ENCODE peak calls at places on chromosome 11, in ten cellular contexts. D, Q, Z, U, T, A, G, X, V and B are unnamed samples.

GRCh38 chr11:68666854-68667253 is 17.5 kb upstream of the GAL start:
- DNase-seq in D (no peak), Q (no peak), Z (no peak), U (no peak), T (peak; percentile 36), A (no peak), G (peak; percentile 96), X (peak; percentile 16), V (no peak), B (no peak)

GRCh38 chr11:86940122-86940777 is 14.9 kb downstream of the FZD4 start:
- DNase-seq in D (no peak), Q (no peak), Z (peak; percentile 76), U (peak; percentile 70), T (peak; percentile 78), A (peak; percentile 83), G (no peak), X (no peak), V (peak; percentile 73), B (peak; percentile 66)

GRCh38 chr11:69950120-69950519 is 128.0 kb upstream of the ANO1 start:
- DNase-seq in D (no peak), Q (no peak), Z (no peak), U (no peak), T (no peak), A (peak; percentile 31), G (no peak), X (no peak), V (no peak), B (no peak)

GRCh38 chr11:16347928-16348685 is 8.2 kb downstream of the SOX6 start:
- DNase-seq in D (no peak), Q (no peak), Z (no peak), U (no peak), T (no peak), A (peak; percentile 42), G (no peak), X (no peak), V (peak; percentile 7), B (no peak)

GRCh38 chr11:269146-269890 is 8.9 kb upstream of the NLRP6 start:
- DNase-seq in D (no peak), Q (peak; percentile 82), Z (no peak), U (no peak), T (no peak), A (no peak), G (no peak), X (no peak), V (no peak), B (peak; percentile 64)

GRCh38 chr11:66082936-66083698 is 13.0 kb downstream of the PACS1 start:
- DNase-seq in D (no peak), Q (no peak), Z (no peak), U (no peak), T (no peak), A (no peak), G (no peak), X (no peak), V (peak; percentile 59), B (peak; percentile 62)

GRCh38 chr11:71402878-71403277 is 45.3 kb downstream of the DHCR7 start:
- DNase-seq in D (no peak), Q (no peak), Z (no peak), U (no peak), T (no peak), A (no peak), G (no peak), X (no peak), V (no peak), B (no peak)

GRCh38 chr11:69010964-69011623 is 2.0 kb downstream of the MRGPRF start:
- DNase-seq in D (no peak), Q (peak; percentile 37), Z (no peak), U (peak; percentile 67), T (peak; percentile 88), A (peak; percentile 77), G (no peak), X (peak; percentile 81), V (peak; percentile 61), B (peak; percentile 89)

GRCh38 chr11:20125927-20126326 is 34.3 kb downstream of the DBX1 start:
- DNase-seq in D (no peak), Q (no peak), Z (no peak), U (no peak), T (no peak), A (peak; percentile 79), G (no peak), X (no peak), V (no peak), B (peak; percentile 22)

GRCh38 chr11:126945319-126945718 is 55.3 kb downstream of the KIRREL3 start:
- DNase-seq in D (no peak), Q (no peak), Z (no peak), U (no peak), T (no peak), A (no peak), G (no peak), X (no peak), V (no peak), B (no peak)
- H3K4me3 ChIP-seq in D (no peak overlapping the region), Q (no peak overlapping the region), Z (no peak overlapping the region), U (no peak overlapping the region), T (no peak overlapping the region), A (no peak overlapping the region), G (no peak overlapping the region), X (no peak overlapping the region), V (no peak overlapping the region), B (no peak overlapping the region)

DNA sequence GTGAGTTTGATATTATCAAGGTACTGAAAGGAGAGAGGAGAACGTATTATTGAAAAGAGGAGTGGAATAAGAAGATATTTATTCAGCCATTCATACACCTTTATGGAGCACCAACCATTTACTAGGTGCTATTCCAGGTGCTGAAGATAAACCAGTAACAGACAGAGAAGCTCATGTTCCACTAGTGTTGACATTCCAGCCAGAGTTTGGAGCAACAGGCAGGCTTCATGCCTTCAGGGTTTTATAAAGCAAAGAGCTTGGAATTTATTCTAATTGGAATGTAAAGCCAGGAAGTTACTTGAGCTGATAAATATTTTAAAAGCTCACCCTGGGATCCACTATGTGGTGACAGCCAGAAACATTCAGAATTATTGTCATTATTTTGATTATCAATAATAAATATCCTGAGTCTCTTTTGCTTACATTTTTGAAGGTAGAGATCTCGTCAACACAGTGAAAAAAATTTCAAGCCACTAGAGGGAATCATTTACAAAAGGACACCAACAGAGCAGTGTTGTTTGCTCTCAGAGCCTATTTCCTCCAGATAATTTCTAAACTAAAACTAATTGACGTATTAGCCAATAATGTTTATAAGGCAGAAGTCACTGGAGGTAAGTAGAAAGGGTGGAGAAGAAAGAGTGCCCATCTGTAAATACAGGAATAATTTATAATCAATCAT is 172.0 kb downstream of the KCNA4 start:
- DNase-seq in D (no peak), Q (no peak), Z (no peak), U (no peak), T (no peak), A (no peak), G (no peak), X (no peak), V (no peak), B (no peak)
- TF ChIP-seq CTCF in D (no peak), Q (no peak), Z (no peak), U (peak; percentile 36), T (no peak), A (no peak), G (no peak), X (no peak), V (no peak), B (no peak)

GRCh38 chr11:122210378-122210995 is 94.5 kb upstream of the BLID start:
- DNase-seq in D (no peak), Q (no peak), Z (no peak), U (no peak), T (no peak), A (peak; percentile 53), G (no peak), X (no peak), V (no peak), B (no peak)

GRCh38 chr11:122207921-122208764 is 92.1 kb upstream of the BLID start:
- DNase-seq in D (no peak), Q (no peak), Z (no peak), U (no peak), T (no peak), A (peak; percentile 87), G (no peak), X (no peak), V (no peak), B (peak; percentile 72)

GRCh38 chr11:122205036-122205435 is 89.0 kb upstream of the BLID start:
- DNase-seq in D (no peak), Q (no peak), Z (no peak), U (no peak), T (no peak), A (no peak), G (no peak), X (no peak), V (no peak), B (peak; percentile 51)

GRCh38 chr11:122209619-122210377 is 93.8 kb upstream of the BLID start:
- DNase-seq in D (no peak), Q (no peak), Z (peak; percentile 78), U (peak; percentile 82), T (peak; percentile 90), A (peak; percentile 88), G (no peak), X (no peak), V (peak; percentile 46), B (peak; percentile 88)

GRCh38 chr11:122207505-122207904 is 91.5 kb upstream of the BLID start:
- DNase-seq in D (no peak), Q (no peak), Z (peak; percentile 91), U (peak; percentile 27), T (peak; percentile 69), A (peak; percentile 81), G (no peak), X (no peak), V (no peak), B (peak; percentile 61)
- H3K4me3 ChIP-seq in D (no peak overlapping the region), Q (no peak overlapping the region), Z (peak overlapping the region; percentile 44), U (no peak overlapping the region), T (no peak overlapping the region), A (peak overlapping the region; percentile 13), G (no peak overlapping the region), X (no peak overlapping the region), V (no peak overlapping the region), B (no peak overlapping the region)

GRCh38 chr11:125210112-125210511 is 45.6 kb downstream of the PKNOX2 start:
- DNase-seq in D (no peak), Q (no peak), Z (no peak), U (no peak), T (no peak), A (no peak), G (no peak), X (peak; percentile 33), V (no peak), B (no peak)

GRCh38 chr11:125207866-125208425 is 43.4 kb downstream of the PKNOX2 start:
- DNase-seq in D (no peak), Q (no peak), Z (no peak), U (no peak), T (no peak), A (peak; percentile 60), G (no peak), X (no peak), V (no peak), B (no peak)

GRCh38 chr11:125215205-125215565 is 50.6 kb downstream of the PKNOX2 start:
- DNase-seq in D (no peak), Q (no peak), Z (no peak), U (no peak), T (no peak), A (no peak), G (no peak), X (no peak), V (no peak), B (no peak)

GRCh38 chr11:125214466-125215204 is 50.1 kb downstream of the PKNOX2 start:
- DNase-seq in D (no peak), Q (no peak), Z (no peak), U (peak; percentile 62), T (peak; percentile 72), A (no peak), G (no peak), X (no peak), V (no peak), B (peak; percentile 21)

GRCh38 chr11:125211191-125211953 is 46.8 kb downstream of the PKNOX2 start:
- DNase-seq in D (no peak), Q (no peak), Z (no peak), U (no peak), T (peak; percentile 30), A (peak; percentile 10), G (no peak), X (no peak), V (no peak), B (peak; percentile 23)
- TF ChIP-seq CTCF in D (no peak), Q (no peak), Z (no peak), U (no peak), T (no peak), A (no peak), G (no peak), X (no peak), V (no peak), B (peak; percentile 22)